ENCODE peak calls at places on chromosomes 5 and 9, in six cellular contexts. One of them, this sample, is unnamed.

GRCh38 chr5:72692273-72692672 is 124.2 kb upstream of the TNPO1 start:
- DNase-seq in tibial nerve: no peak
- DNase-seq in HCT116: no peak
- DNase-seq in IMR-90: peak; percentile 30
- DNase-seq in Peyer's patch: no peak
- DNase-seq in body of pancreas: no peak
- DNase-seq in this sample: no peak

GRCh38 chr9:15837079-15837679 is 284.3 kb downstream of the CCDC171 start:
- DNase-seq in tibial nerve: no peak
- DNase-seq in IMR-90: peak; percentile 65
- DNase-seq in body of pancreas: peak; percentile 9
- DNase-seq in HCT116: peak; percentile 36
- DNase-seq in Peyer's patch: peak; percentile 50
- DNase-seq in this sample: no peak

GRCh38 chr9:96495341-96495740 is 45.4 kb downstream of the HABP4 start:
- DNase-seq in Peyer's patch: no peak
- DNase-seq in body of pancreas: no peak
- DNase-seq in HCT116: no peak
- DNase-seq in IMR-90: peak; percentile 95
- DNase-seq in tibial nerve: no peak
- DNase-seq in this sample: no peak

GRCh38 chr9:105921057-105921721 is 226.8 kb downstream of the TMEM38B start:
- DNase-seq in body of pancreas: no peak
- DNase-seq in tibial nerve: no peak
- DNase-seq in IMR-90: no peak
- DNase-seq in Peyer's patch: no peak
- DNase-seq in HCT116: no peak
- DNase-seq in this sample: no peak

GRCh38 chr9:109013678-109014145 is 413 bp upstream of the CTNNAL1 start:
- DNase-seq in tibial nerve: no peak
- DNase-seq in body of pancreas: no peak
- DNase-seq in HCT116: no peak
- DNase-seq in Peyer's patch: no peak
- DNase-seq in IMR-90: no peak
- DNase-seq in this sample: no peak

GRCh38 chr5:137498301-137498735 is 808 bp downstream of the SPOCK1 start:
- DNase-seq in body of pancreas: no peak
- DNase-seq in HCT116: no peak
- DNase-seq in Peyer's patch: no peak
- DNase-seq in tibial nerve: no peak
- DNase-seq in IMR-90: no peak
- DNase-seq in this sample: no peak

GRCh38 chr5:111072949-111073682 is 1.6 kb downstream of the TSLP start:
- DNase-seq in HCT116: peak; percentile 19
- DNase-seq in tibial nerve: no peak
- DNase-seq in body of pancreas: peak; percentile 20
- DNase-seq in IMR-90: peak; percentile 28
- DNase-seq in Peyer's patch: peak; percentile 68
- DNase-seq in this sample: no peak

GRCh38 chr5:59093329-59093728 is 510.5 kb downstream of the RAB3C start:
- DNase-seq in Peyer's patch: no peak
- DNase-seq in HCT116: no peak
- DNase-seq in tibial nerve: no peak
- DNase-seq in IMR-90: peak; percentile 19
- DNase-seq in body of pancreas: no peak
- DNase-seq in this sample: no peak

GRCh38 chr9:4572184-4572826 is 82.0 kb downstream of the SLC1A1 start:
- DNase-seq in body of pancreas: no peak
- DNase-seq in HCT116: no peak
- DNase-seq in Peyer's patch: no peak
- DNase-seq in tibial nerve: no peak
- DNase-seq in IMR-90: no peak
- DNase-seq in this sample: no peak

GRCh38 chr9:631596-631995 is 209.9 kb upstream of the DMRT1 start:
- DNase-seq in IMR-90: peak; percentile 44
- DNase-seq in HCT116: no peak
- DNase-seq in body of pancreas: no peak
- DNase-seq in Peyer's patch: no peak
- DNase-seq in tibial nerve: no peak
- DNase-seq in this sample: no peak

GRCh38 chr9:131222460-131222859 is 53.9 kb downstream of the FAM78A start:
- DNase-seq in HCT116: no peak
- DNase-seq in tibial nerve: no peak
- DNase-seq in body of pancreas: no peak
- DNase-seq in IMR-90: no peak
- DNase-seq in Peyer's patch: no peak
- DNase-seq in this sample: no peak

GRCh38 chr9:131228096-131228495 is 48.2 kb downstream of the FAM78A start:
- DNase-seq in tibial nerve: no peak
- DNase-seq in Peyer's patch: no peak
- DNase-seq in IMR-90: no peak
- DNase-seq in HCT116: no peak
- DNase-seq in body of pancreas: no peak
- DNase-seq in this sample: no peak

GRCh38 chr9:131226226-131226625 is 50.1 kb downstream of the FAM78A start:
- DNase-seq in IMR-90: no peak
- DNase-seq in tibial nerve: no peak
- DNase-seq in HCT116: no peak
- DNase-seq in Peyer's patch: no peak
- DNase-seq in body of pancreas: no peak
- DNase-seq in this sample: no peak

GRCh38 chr9:131228988-131229387 is 47.3 kb downstream of the FAM78A start:
- DNase-seq in body of pancreas: no peak
- DNase-seq in HCT116: no peak
- DNase-seq in Peyer's patch: peak; percentile 9
- DNase-seq in tibial nerve: no peak
- DNase-seq in IMR-90: peak; percentile 93
- DNase-seq in this sample: no peak

DNA sequence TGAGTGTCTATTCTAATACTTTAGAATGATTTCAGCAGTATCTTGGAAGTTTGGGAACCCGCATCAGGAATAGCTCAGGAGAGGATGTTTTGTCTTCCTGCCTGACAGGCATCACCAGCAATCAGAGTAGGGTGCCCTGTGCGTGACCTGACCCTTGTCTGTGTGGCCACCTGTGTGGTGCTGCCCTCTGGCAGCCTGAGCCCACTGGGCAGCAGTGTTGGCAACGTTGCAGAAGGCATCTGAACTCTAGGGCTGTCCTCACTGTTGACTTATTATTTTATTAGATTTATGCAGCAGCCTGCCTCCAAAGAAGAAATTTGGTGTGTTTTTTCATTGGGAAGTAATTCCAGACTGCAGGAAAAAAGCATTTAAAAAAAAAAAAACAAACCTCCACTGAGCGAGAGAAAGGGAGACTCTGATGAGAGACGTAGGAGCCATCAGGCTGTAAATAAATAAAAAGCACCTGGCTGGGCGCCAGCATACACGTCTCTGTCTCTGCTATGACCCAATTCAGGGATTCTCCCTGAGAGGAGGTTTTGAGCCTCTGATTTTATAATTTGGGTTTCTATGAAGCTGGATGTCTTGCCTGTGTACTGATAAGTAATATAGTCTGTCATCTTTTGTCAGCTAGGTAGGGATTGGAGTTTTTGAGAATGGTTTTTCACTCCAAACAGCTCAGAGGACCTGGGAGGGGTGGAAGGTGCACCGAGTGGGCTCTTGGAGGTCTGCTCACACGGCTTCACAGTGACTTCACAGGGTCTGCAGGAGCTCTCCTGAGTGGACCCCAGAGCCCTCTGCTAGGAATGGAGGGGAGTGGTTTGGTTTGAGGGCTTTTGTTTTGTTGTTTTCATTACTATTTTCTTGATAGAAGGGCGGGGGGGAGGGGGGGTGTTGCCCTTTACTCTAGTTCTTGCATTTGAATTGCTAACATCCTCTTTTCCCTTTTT is 48.9 kb downstream of the FAM78A start:
- DNase-seq in IMR-90: peak; percentile 37
- DNase-seq in HCT116: no peak
- DNase-seq in Peyer's patch: peak; percentile 9
- DNase-seq in body of pancreas: peak; percentile 33
- DNase-seq in tibial nerve: peak; percentile 31
- DNase-seq in this sample: no peak
- TF ChIP-seq POLR2A in IMR-90: no peak
- TF ChIP-seq POLR2A in HCT116: no peak
- TF ChIP-seq POLR2A in Peyer's patch: no peak
- TF ChIP-seq POLR2A in body of pancreas: no peak
- TF ChIP-seq POLR2A in tibial nerve: no peak
- TF ChIP-seq POLR2A in this sample: no peak

GRCh38 chr5:173055042-173055721 is 970 bp upstream of the CREBRF start:
- DNase-seq in tibial nerve: no peak
- DNase-seq in Peyer's patch: no peak
- DNase-seq in body of pancreas: no peak
- DNase-seq in HCT116: no peak
- DNase-seq in IMR-90: no peak
- DNase-seq in this sample: no peak

GRCh38 chr5:173055722-173055982 is 500 bp upstream of the CREBRF start:
- DNase-seq in Peyer's patch: no peak
- DNase-seq in HCT116: no peak
- DNase-seq in IMR-90: no peak
- DNase-seq in tibial nerve: no peak
- DNase-seq in body of pancreas: no peak
- DNase-seq in this sample: no peak

GRCh38 chr5:173056783-173057061 is 570 bp downstream of the CREBRF start:
- DNase-seq in HCT116: no peak
- DNase-seq in tibial nerve: no peak
- DNase-seq in IMR-90: no peak
- DNase-seq in Peyer's patch: no peak
- DNase-seq in body of pancreas: no peak
- DNase-seq in this sample: no peak

GRCh38 chr5:173055983-173056782 is at the start of gene CREBRF:
- DNase-seq in HCT116: peak; percentile 82
- DNase-seq in body of pancreas: peak; percentile 97
- DNase-seq in IMR-90: peak; percentile 94
- DNase-seq in Peyer's patch: peak; percentile 99
- DNase-seq in tibial nerve: peak; percentile 95
- DNase-seq in this sample: peak; percentile 87

GRCh38 chr5:173057062-173057924 is 1.1 kb downstream of the CREBRF start:
- DNase-seq in tibial nerve: peak; percentile 99
- DNase-seq in body of pancreas: peak; percentile 99
- DNase-seq in Peyer's patch: peak; percentile 100
- DNase-seq in IMR-90: peak; percentile 97
- DNase-seq in HCT116: peak; percentile 95
- DNase-seq in this sample: peak; percentile 97
- TF ChIP-seq CTCF in tibial nerve: peak; percentile 48
- TF ChIP-seq CTCF in body of pancreas: peak; percentile 38
- TF ChIP-seq CTCF in Peyer's patch: peak; percentile 35
- TF ChIP-seq CTCF in IMR-90: peak; percentile 14
- TF ChIP-seq CTCF in HCT116: peak; percentile 5
- TF ChIP-seq CTCF in this sample: no peak

GRCh38 chr9:110897899-110898298 is 140.4 kb downstream of the LPAR1 start:
- DNase-seq in tibial nerve: no peak
- DNase-seq in body of pancreas: no peak
- DNase-seq in HCT116: no peak
- DNase-seq in Peyer's patch: no peak
- DNase-seq in IMR-90: peak; percentile 40
- DNase-seq in this sample: no peak

GRCh38 chr9:110892689-110893088 is 145.6 kb downstream of the LPAR1 start:
- DNase-seq in Peyer's patch: no peak
- DNase-seq in IMR-90: no peak
- DNase-seq in HCT116: no peak
- DNase-seq in body of pancreas: no peak
- DNase-seq in tibial nerve: no peak
- DNase-seq in this sample: no peak

GRCh38 chr9:110895141-110895912 is 142.9 kb downstream of the LPAR1 start:
- DNase-seq in HCT116: no peak
- DNase-seq in IMR-90: no peak
- DNase-seq in body of pancreas: no peak
- DNase-seq in Peyer's patch: no peak
- DNase-seq in tibial nerve: peak; percentile 36
- DNase-seq in this sample: no peak

GRCh38 chr9:110891760-110892159 is 146.5 kb downstream of the LPAR1 start:
- DNase-seq in HCT116: no peak
- DNase-seq in body of pancreas: no peak
- DNase-seq in IMR-90: peak; percentile 75
- DNase-seq in Peyer's patch: no peak
- DNase-seq in tibial nerve: no peak
- DNase-seq in this sample: no peak

GRCh38 chr9:110894731-110895130 is 143.5 kb downstream of the LPAR1 start:
- DNase-seq in body of pancreas: no peak
- DNase-seq in IMR-90: no peak
- DNase-seq in tibial nerve: no peak
- DNase-seq in Peyer's patch: no peak
- DNase-seq in HCT116: no peak
- DNase-seq in this sample: no peak
- H3K4me1 ChIP-seq in body of pancreas: peaks cover 9% of the 10 kb centered on the region
- H3K4me1 ChIP-seq in IMR-90: peaks cover 8% of the 10 kb centered on the region
- H3K4me1 ChIP-seq in tibial nerve: peaks cover 10% of the 10 kb centered on the region
- H3K4me1 ChIP-seq in Peyer's patch: no peaks in the 10 kb centered on the region
- H3K4me1 ChIP-seq in HCT116: no peaks in the 10 kb centered on the region
- H3K4me1 ChIP-seq in this sample: no peaks in the 10 kb centered on the region

GRCh38 chr5:180831139-180832080 is 28.8 kb upstream of the MGAT1 start:
- DNase-seq in Peyer's patch: peak; percentile 95
- DNase-seq in tibial nerve: peak; percentile 77
- DNase-seq in IMR-90: peak; percentile 60
- DNase-seq in body of pancreas: peak; percentile 91
- DNase-seq in HCT116: peak; percentile 46
- DNase-seq in this sample: no peak

GRCh38 chr5:180825768-180826525 is 23.3 kb upstream of the MGAT1 start:
- DNase-seq in body of pancreas: peak; percentile 95
- DNase-seq in HCT116: no peak
- DNase-seq in IMR-90: peak; percentile 85
- DNase-seq in Peyer's patch: peak; percentile 89
- DNase-seq in tibial nerve: peak; percentile 44
- DNase-seq in this sample: no peak

GRCh38 chr5:180832638-180833068 is 28.4 kb downstream of the ZFP62 start:
- DNase-seq in Peyer's patch: peak; percentile 74
- DNase-seq in HCT116: no peak
- DNase-seq in body of pancreas: no peak
- DNase-seq in tibial nerve: no peak
- DNase-seq in IMR-90: no peak
- DNase-seq in this sample: no peak

GRCh38 chr5:180829711-180830110 is 27.1 kb upstream of the MGAT1 start:
- DNase-seq in tibial nerve: no peak
- DNase-seq in body of pancreas: no peak
- DNase-seq in IMR-90: no peak
- DNase-seq in HCT116: no peak
- DNase-seq in Peyer's patch: no peak
- DNase-seq in this sample: no peak

GRCh38 chr5:180830253-180831138 is 27.9 kb upstream of the MGAT1 start:
- DNase-seq in body of pancreas: peak; percentile 87
- DNase-seq in HCT116: no peak
- DNase-seq in Peyer's patch: peak; percentile 91
- DNase-seq in IMR-90: peak; percentile 39
- DNase-seq in tibial nerve: peak; percentile 41
- DNase-seq in this sample: peak; percentile 37
- TF ChIP-seq POLR2A in body of pancreas: peak; percentile 49
- TF ChIP-seq POLR2A in HCT116: no peak
- TF ChIP-seq POLR2A in Peyer's patch: peak; percentile 66
- TF ChIP-seq POLR2A in IMR-90: no peak
- TF ChIP-seq POLR2A in tibial nerve: peak; percentile 17
- TF ChIP-seq POLR2A in this sample: peak; percentile 47

This sample was measured in esophagus squamous epithelium.